ENCODE peak calls at places on chromosome 3, in six cellular contexts. I is GM06990, V is mesothelial cell of epicardium, Q is AG09319, D is keratinocyte, F is brain microvascular endothelial cell. M is an unnamed sample.

GRCh38 chr3:11367116-11367781 is 95.1 kb downstream of the ATG7 start:
- DNase-seq in I (no peak), V (no peak), Q (peak; percentile 56), D (no peak), F (no peak), M (no peak)

GRCh38 chr3:58899159-58899952 is 150.5 kb downstream of the CFAP20DC start:
- DNase-seq in I (peak; percentile 61), V (no peak), Q (peak; percentile 14), D (no peak), F (no peak), M (no peak)

GRCh38 chr3:55929154-55929869 is 442.2 kb upstream of the WNT5A start:
- DNase-seq in I (no peak), V (no peak), Q (no peak), D (no peak), F (no peak), M (no peak)

GRCh38 chr3:60610441-60611112 is 640.7 kb downstream of the FHIT start:
- DNase-seq in I (no peak), V (no peak), Q (peak; percentile 68), D (no peak), F (peak; percentile 83), M (peak; percentile 10)

GRCh38 chr3:85074003-85074402 is 115.2 kb downstream of the CADM2 start:
- DNase-seq in I (no peak), V (no peak), Q (no peak), D (no peak), F (no peak), M (no peak)

GRCh38 chr3:74614133-74614967 is at the start of gene CNTN3:
- DNase-seq in I (no peak), V (peak; percentile 32), Q (no peak), D (no peak), F (no peak), M (no peak)

GRCh38 chr3:78847603-78848002 is 920.2 kb downstream of the ROBO1 start:
- DNase-seq in I (no peak), V (no peak), Q (no peak), D (no peak), F (no peak), M (no peak)

GRCh38 chr3:147161833-147162232 is 244.5 kb downstream of the ZIC4 start:
- DNase-seq in I (no peak), V (no peak), Q (no peak), D (no peak), F (no peak), M (no peak)

GRCh38 chr3:30203301-30203700 is 403.1 kb upstream of the TGFBR2 start:
- DNase-seq in I (no peak), V (no peak), Q (no peak), D (no peak), F (peak; percentile 75), M (peak; percentile 23)

GRCh38 chr3:98823791-98824190 is 60.7 kb downstream of the ST3GAL6 start:
- DNase-seq in I (no peak), V (no peak), Q (no peak), D (no peak), F (peak; percentile 60), M (no peak)

GRCh38 chr3:140433431-140433830 is 244.4 kb upstream of the TRIM42 start:
- DNase-seq in I (no peak), V (no peak), Q (no peak), D (no peak), F (no peak), M (no peak)

GRCh38 chr3:140365872-140366697 is 311.8 kb upstream of the TRIM42 start:
- DNase-seq in I (no peak), V (peak; percentile 35), Q (no peak), D (no peak), F (no peak), M (no peak)

GRCh38 chr3:172606021-172606420 is 82.8 kb upstream of the TNFSF10 start:
- DNase-seq in I (no peak), V (no peak), Q (no peak), D (no peak), F (peak; percentile 77), M (no peak)

GRCh38 chr3:44761347-44762169 is at the start of the genes KIAA1143 and KIF15:
- DNase-seq in I (peak; percentile 96), V (peak; percentile 95), Q (peak; percentile 88), D (peak; percentile 52), F (peak; percentile 92), M (peak; percentile 85)
- TF ChIP-seq CTCF in I (peak; percentile 24), V (no peak), Q (no peak), D (no peak), F (peak; percentile 8), M (no peak)

DNA sequence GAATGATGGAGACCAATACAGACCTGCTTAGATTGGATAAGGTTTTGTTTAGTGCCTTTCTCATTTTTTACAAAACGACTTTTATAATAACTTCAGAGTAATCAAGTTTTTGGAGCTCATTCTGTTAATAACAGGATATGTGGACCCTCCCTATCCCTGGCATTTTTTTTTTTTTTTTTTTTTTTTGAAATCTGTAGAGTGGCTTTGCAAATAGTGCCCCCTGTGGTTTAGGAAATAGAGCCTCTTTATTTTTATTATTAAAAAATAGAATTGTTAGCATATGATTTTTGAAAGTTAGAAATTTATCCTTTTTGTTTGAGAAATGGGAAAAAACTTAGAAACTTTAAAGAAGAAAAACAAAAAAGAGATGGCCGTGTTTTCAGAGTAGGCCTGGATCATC is 11.4 kb downstream of the SKIL start:
- DNase-seq in I (no peak), V (no peak), Q (no peak), D (no peak), F (no peak), M (no peak)
- TF ChIP-seq CTCF in I (no peak), V (peak; percentile 60), Q (peak; percentile 20), D (no peak), F (no peak), M (peak; percentile 48)

DNA sequence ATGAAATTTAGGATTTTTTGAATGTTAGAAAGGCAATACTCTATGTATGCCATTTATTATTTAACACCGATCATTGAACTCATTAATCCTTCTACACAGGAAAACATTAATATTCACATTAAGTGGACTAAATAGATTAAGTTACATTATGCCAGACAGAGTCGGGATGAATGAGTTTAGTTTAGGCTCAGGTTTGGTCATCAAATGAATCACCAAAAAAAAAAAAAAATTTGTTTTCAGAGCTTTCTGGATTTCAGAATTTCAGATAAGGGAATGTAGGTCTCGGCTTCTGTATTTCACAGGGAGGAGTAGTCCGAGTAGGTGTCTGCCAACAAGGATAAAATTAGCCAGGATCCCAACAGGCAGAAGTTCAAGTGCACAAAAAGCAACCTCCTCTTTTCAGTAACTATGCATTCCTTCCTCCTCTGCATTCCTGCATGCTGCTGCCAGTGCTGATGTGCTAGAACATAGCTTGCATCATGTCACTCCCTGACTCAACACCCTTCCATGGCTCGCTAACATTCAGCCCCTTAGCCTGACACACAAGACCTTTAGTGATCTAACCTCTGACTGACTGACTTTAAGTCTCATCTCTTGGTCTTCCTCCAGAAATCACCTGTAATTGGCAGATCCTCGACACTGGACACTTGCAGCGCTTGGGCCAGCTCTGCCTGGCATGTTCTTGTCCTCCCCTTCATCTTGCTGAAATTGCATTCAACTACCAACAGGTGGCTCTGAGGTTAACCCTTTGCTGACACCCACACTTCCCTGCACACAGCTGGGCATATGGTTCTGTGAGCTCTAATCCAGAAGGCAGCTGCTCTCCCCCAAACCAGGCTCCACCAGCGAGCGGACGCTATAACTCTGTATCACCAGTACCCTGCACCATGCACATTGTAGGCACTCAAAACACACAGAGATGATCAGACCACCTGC is 145.4 kb upstream of the PROK2 start:
- DNase-seq in I (peak; percentile 36), V (no peak), Q (no peak), D (peak; percentile 19), F (peak; percentile 19), M (no peak)
- TF ChIP-seq CTCF in I (peak; percentile 49), V (no peak), Q (no peak), D (peak; percentile 47), F (peak; percentile 43), M (peak; percentile 23)

DNA sequence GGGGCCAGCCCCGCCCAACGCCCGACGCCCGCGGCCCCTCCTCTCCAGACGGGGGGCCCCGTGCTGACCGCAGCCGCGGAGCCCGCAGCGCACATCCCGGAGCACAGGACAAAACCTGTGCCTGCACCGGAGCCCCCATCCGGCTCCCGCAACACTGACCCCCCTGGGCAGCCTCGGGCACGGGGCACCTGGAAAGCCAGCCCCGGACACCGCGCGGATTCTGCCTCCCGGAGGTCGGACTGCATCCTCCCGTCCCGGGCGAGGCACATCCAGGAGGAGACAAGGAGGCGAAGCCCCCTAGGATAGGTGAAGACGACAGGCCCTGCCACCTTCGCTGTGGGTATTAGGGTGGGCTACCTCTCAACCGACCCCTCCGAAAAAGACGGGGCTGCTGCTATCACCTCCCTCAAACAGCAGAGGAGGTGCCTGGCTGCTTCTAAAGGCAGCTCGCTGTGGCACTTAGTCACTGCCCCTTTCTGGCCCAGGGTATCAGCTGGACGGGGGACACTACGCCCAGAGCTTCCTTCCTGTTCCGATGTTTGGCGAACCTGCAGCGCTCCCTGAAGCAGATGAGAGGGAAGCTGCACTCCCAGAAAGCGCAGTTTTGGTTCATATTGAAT is 10.6 kb downstream of the XXYLT1 start:
- DNase-seq in I (no peak), V (no peak), Q (no peak), D (no peak), F (no peak), M (no peak)
- TF ChIP-seq CTCF in I (no peak), V (peak; percentile 58), Q (no peak), D (no peak), F (no peak), M (no peak)

GRCh38 chr3:163776753-163777152 is 1301.5 kb downstream of the SI start:
- DNase-seq in I (no peak), V (no peak), Q (no peak), D (no peak), F (no peak), M (no peak)

GRCh38 chr3:163779396-163780344 is 1298.6 kb downstream of the SI start:
- DNase-seq in I (no peak), V (no peak), Q (no peak), D (no peak), F (no peak), M (no peak)
- TF ChIP-seq CTCF in I (peak; percentile 19), V (no peak), Q (no peak), D (no peak), F (no peak), M (no peak)

GRCh38 chr3:156176629-156177210 is 56.3 kb downstream of the KCNAB1 start:
- DNase-seq in I (no peak), V (no peak), Q (no peak), D (no peak), F (no peak), M (no peak)

GRCh38 chr3:156175570-156175969 is 55.2 kb downstream of the KCNAB1 start:
- DNase-seq in I (no peak), V (no peak), Q (no peak), D (no peak), F (no peak), M (no peak)

GRCh38 chr3:156176048-156176447 is 55.7 kb downstream of the KCNAB1 start:
- DNase-seq in I (no peak), V (no peak), Q (no peak), D (no peak), F (no peak), M (no peak)

GRCh38 chr3:156172536-156172935 is 52.2 kb downstream of the KCNAB1 start:
- DNase-seq in I (no peak), V (no peak), Q (no peak), D (no peak), F (no peak), M (no peak)

GRCh38 chr3:156174229-156174847 is 54.0 kb downstream of the KCNAB1 start:
- DNase-seq in I (no peak), V (no peak), Q (no peak), D (no peak), F (peak; percentile 39), M (peak; percentile 13)
- TF ChIP-seq CTCF in I (peak; percentile 28), V (no peak), Q (peak; percentile 53), D (peak; percentile 48), F (peak; percentile 60), M (peak; percentile 42)

GRCh38 chr3:40258555-40258954 is 51.0 kb upstream of the EIF1B start:
- DNase-seq in I (no peak), V (no peak), Q (peak; percentile 2), D (peak; percentile 59), F (peak; percentile 6), M (no peak)
- TF ChIP-seq CTCF in I (no peak), V (no peak), Q (no peak), D (peak; percentile 63), F (no peak), M (no peak)

M was measured in AG04450.